ENCODE peak calls at places on chromosomes 2 and 18, in nine cellular contexts. N is breast epithelium, A is adrenal gland, V is GM12878, D is heart left ventricle, W is NB4, Z is A549, S is right lobe of liver, H is stomach. F is an unnamed sample.

GRCh38 chr2:11234309-11234708 is 79.0 kb downstream of the SLC66A3 start:
- DNase-seq in N (no peak), S (no peak), V (no peak), W (peak), Z (no peak), D (no peak), A (no peak), H (no peak), F (peak)

GRCh38 chr2:174587607-174588006 is 10.0 kb downstream of the WIPF1 start:
- DNase-seq in S (no peak), H (no peak), V (no peak), N (no peak), Z (no peak), W (no peak), D (no peak), A (no peak), F (no peak)

GRCh38 chr2:26986576-26986975 is 16.1 kb downstream of the MAPRE3 start:
- DNase-seq in W (no peak), V (no peak), D (no peak), N (no peak), Z (no peak), H (no peak), S (no peak), A (no peak), F (no peak)

GRCh38 chr18:10750386-10751035 is 224.7 kb downstream of the NAPG start:
- DNase-seq in W (no peak), A (no peak), Z (no peak), V (no peak), H (no peak), S (no peak), D (no peak), N (no peak), F (no peak)

GRCh38 chr2:112706170-112706664 is 14.6 kb upstream of the NT5DC4 start:
- DNase-seq in W (peak), H (no peak), N (no peak), D (no peak), Z (no peak), V (peak), A (no peak), S (no peak), F (peak)

GRCh38 chr2:201406077-201406662 is 45.1 kb downstream of the TRAK2 start:
- DNase-seq in Z (no peak), N (no peak), V (no peak), W (peak), S (no peak), D (no peak), H (no peak), A (no peak), F (peak)

GRCh38 chr2:29166640-29167039 is 51.4 kb downstream of the CLIP4 start:
- DNase-seq in N (no peak), V (no peak), D (no peak), A (no peak), Z (no peak), W (no peak), S (no peak), H (no peak), F (no peak)

GRCh38 chr2:192090878-192091277 is 103.9 kb downstream of the TMEFF2 start:
- DNase-seq in V (no peak), A (no peak), H (no peak), D (no peak), W (no peak), Z (no peak), S (no peak), N (no peak), F (no peak)

GRCh38 chr2:112876257-112876970 is 34.6 kb upstream of the IL37 start:
- DNase-seq in A (no peak), H (no peak), S (no peak), Z (no peak), N (no peak), W (no peak), D (no peak), V (no peak), F (no peak)

GRCh38 chr2:168455692-168456525 is at the start of gene CERS6:
- DNase-seq in D (peak), S (peak), Z (peak), W (peak), A (peak), H (peak), N (peak), V (peak), F (peak)

GRCh38 chr18:48605408-48605845 is 66.6 kb downstream of the CTIF start:
- DNase-seq in W (peak), S (no peak), A (no peak), D (no peak), V (peak), H (no peak), Z (no peak), N (no peak), F (peak)

GRCh38 chr2:23497063-23497462 is 112.1 kb downstream of the KLHL29 start:
- DNase-seq in V (no peak), H (no peak), D (no peak), S (no peak), W (peak), N (no peak), A (no peak), Z (no peak), F (no peak)

GRCh38 chr2:182685552-182685951 is 30.5 kb upstream of the DNAJC10 start:
- DNase-seq in S (no peak), V (no peak), D (no peak), N (no peak), Z (no peak), A (no peak), H (no peak), W (no peak), F (no peak)

GRCh38 chr2:216536725-216537124 is 38.1 kb downstream of the RPL37A start:
- DNase-seq in S (no peak), Z (no peak), A (peak), D (peak), W (no peak), N (no peak), V (no peak), H (no peak), F (no peak)

GRCh38 chr2:222871291-222871690 is 10.5 kb downstream of the ACSL3 start:
- DNase-seq in V (no peak), D (no peak), S (no peak), Z (no peak), A (no peak), W (no peak), H (no peak), N (no peak), F (no peak)

GRCh38 chr2:48849770-48850169 is 94.2 kb upstream of the LHCGR start:
- DNase-seq in W (no peak), V (no peak), N (no peak), S (no peak), Z (no peak), H (no peak), A (no peak), D (no peak), F (no peak)

GRCh38 chr2:26172866-26173595 is at the start of gene GAREM2:
- DNase-seq in Z (peak), N (peak), V (no peak), W (no peak), S (no peak), D (no peak), A (no peak), H (no peak), F (peak)

GRCh38 chr18:27605107-27605834 is 420.2 kb upstream of the CHST9 start:
- DNase-seq in N (no peak), A (peak), Z (peak), W (peak), V (no peak), D (peak), H (peak), S (peak), F (peak)

GRCh38 chr2:213766465-213766891 is 482.2 kb downstream of the SPAG16 start:
- DNase-seq in V (peak), N (no peak), S (no peak), D (no peak), H (no peak), W (no peak), Z (no peak), A (no peak), F (no peak)

GRCh38 chr2:15569658-15570615 is 8.8 kb upstream of the NBAS start:
- DNase-seq in H (no peak), D (no peak), W (no peak), N (no peak), S (no peak), V (no peak), A (no peak), Z (no peak), F (no peak)

GRCh38 chr2:224069172-224069571 is 30.1 kb upstream of the SERPINE2 start:
- DNase-seq in H (no peak), A (peak), V (no peak), Z (no peak), W (no peak), N (no peak), S (no peak), D (peak), F (no peak)

GRCh38 chr2:84160461-84160860 is 298.6 kb downstream of the SUCLG1 start:
- DNase-seq in D (no peak), H (no peak), S (no peak), N (no peak), Z (no peak), V (no peak), A (no peak), W (no peak), F (no peak)

GRCh38 chr2:110854355-110855081 is 122.1 kb downstream of the ACOXL start:
- DNase-seq in D (no peak), V (no peak), S (no peak), A (no peak), N (no peak), W (peak), H (no peak), Z (peak), F (peak)

GRCh38 chr2:96807127-96807471 is 9.0 kb upstream of the CNNM3 start:
- DNase-seq in V (no peak), A (no peak), Z (no peak), W (no peak), D (no peak), H (no peak), N (no peak), S (no peak), F (no peak)

GRCh38 chr2:232484628-232485332 is 2.9 kb downstream of the ECEL1 start:
- DNase-seq in Z (no peak), S (peak), W (no peak), A (no peak), H (no peak), N (peak), D (no peak), V (no peak), F (no peak)

GRCh38 chr2:213227458-213227857 is 56.8 kb upstream of the SPAG16 start:
- DNase-seq in S (no peak), A (no peak), D (no peak), H (no peak), W (peak), Z (no peak), N (no peak), V (peak), F (no peak)

GRCh38 chr2:215493370-215493769 is 57.5 kb upstream of the FN1 start:
- DNase-seq in D (no peak), Z (no peak), N (no peak), S (no peak), H (no peak), W (no peak), V (no peak), A (no peak), F (no peak)

GRCh38 chr2:71784734-71785549 is 331.6 kb downstream of the DYSF start:
- DNase-seq in S (no peak), H (no peak), A (no peak), Z (peak), N (no peak), V (no peak), W (no peak), D (no peak), F (no peak)

GRCh38 chr18:47100214-47100831 is 50.0 kb downstream of the HDHD2 start:
- DNase-seq in S (peak), H (peak), V (no peak), Z (peak), N (no peak), A (peak), D (no peak), W (peak), F (peak)

GRCh38 chr18:33470229-33470628 is 29.7 kb upstream of the CCDC178 start:
- DNase-seq in Z (no peak), V (no peak), S (no peak), H (no peak), N (no peak), A (no peak), W (no peak), D (no peak), F (no peak)

GRCh38 chr2:51413726-51414125 is 381.8 kb upstream of the NRXN1 start:
- DNase-seq in H (no peak), Z (no peak), V (no peak), A (no peak), S (no peak), W (no peak), N (no peak), D (no peak), F (no peak)

GRCh38 chr18:39742015-39742466 is 2176.4 kb upstream of the CELF4 start:
- DNase-seq in S (no peak), W (no peak), V (no peak), H (no peak), Z (no peak), A (no peak), N (no peak), D (no peak), F (no peak)

GRCh38 chr2:202841090-202841867 is 30.3 kb downstream of the ICA1L start:
- DNase-seq in D (no peak), A (no peak), S (no peak), Z (no peak), H (no peak), W (no peak), V (no peak), N (no peak), F (no peak)

GRCh38 chr2:199977984-199978415 is 22.6 kb downstream of the MAIP1 start:
- DNase-seq in A (no peak), H (no peak), V (peak), S (peak), Z (no peak), N (no peak), W (peak), D (no peak), F (peak)

GRCh38 chr18:48312066-48312465 is 97.1 kb downstream of the ZBTB7C start:
- DNase-seq in W (no peak), A (no peak), N (no peak), S (no peak), Z (no peak), H (no peak), V (no peak), D (no peak), F (no peak)

GRCh38 chr2:237996041-237996593 is 29.3 kb downstream of the UBE2F start:
- DNase-seq in D (no peak), N (no peak), S (no peak), V (no peak), W (no peak), A (no peak), H (no peak), Z (no peak), F (peak)

GRCh38 chr2:84850471-84850870 is 30.4 kb downstream of the TRABD2A start:
- DNase-seq in N (no peak), S (no peak), D (no peak), V (no peak), W (no peak), A (no peak), H (no peak), Z (no peak), F (no peak)

GRCh38 chr2:70472256-70472905 is 81.2 kb downstream of the TGFA start:
- DNase-seq in W (peak), H (no peak), Z (no peak), V (no peak), S (no peak), N (no peak), D (no peak), A (no peak), F (no peak)

GRCh38 chr2:134410006-134410405 is 156.1 kb downstream of the MGAT5 start:
- DNase-seq in A (no peak), V (no peak), H (no peak), Z (no peak), N (no peak), W (no peak), D (no peak), S (no peak), F (no peak)

GRCh38 chr2:134412639-134412999 is 158.7 kb downstream of the MGAT5 start:
- DNase-seq in W (no peak), A (no peak), D (no peak), N (no peak), V (no peak), S (no peak), Z (no peak), H (no peak), F (no peak)

GRCh38 chr2:134411828-134412638 is 158.2 kb downstream of the MGAT5 start:
- DNase-seq in N (no peak), S (peak), H (peak), Z (peak), W (peak), V (peak), A (peak), D (peak), F (peak)

GRCh38 chr2:134411279-134411827 is 157.5 kb downstream of the MGAT5 start:
- DNase-seq in D (no peak), V (no peak), H (no peak), A (no peak), N (no peak), S (no peak), Z (no peak), W (no peak), F (no peak)

DNA sequence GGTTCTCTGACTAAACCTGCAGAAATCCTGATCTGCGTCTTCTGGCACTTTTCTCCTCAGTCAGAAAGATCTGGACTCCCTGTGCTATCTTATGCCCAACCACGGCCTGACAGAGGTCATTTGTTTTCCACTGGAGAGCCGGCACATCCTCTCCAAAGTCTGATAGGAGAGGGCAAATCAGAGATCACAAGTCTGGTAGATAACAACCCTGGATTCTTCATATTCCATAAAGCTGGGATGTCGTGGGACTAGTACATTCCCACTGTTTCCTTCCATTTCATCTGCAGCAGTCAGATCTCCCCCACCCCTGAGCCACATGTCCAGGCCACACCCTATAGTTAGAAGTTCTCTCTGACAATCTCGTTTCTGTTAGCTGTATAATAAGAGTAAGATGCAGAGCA is 157.0 kb downstream of the MGAT5 start:
- DNase-seq in S (no peak), Z (no peak), H (no peak), A (no peak), D (no peak), W (no peak), V (no peak), N (no peak), F (no peak)
- TF ChIP-seq POLR2A in S (no peak), Z (no peak), H (no peak), A (no peak), D (no peak), W (no peak), V (no peak), N (no peak), F (no peak)

DNA sequence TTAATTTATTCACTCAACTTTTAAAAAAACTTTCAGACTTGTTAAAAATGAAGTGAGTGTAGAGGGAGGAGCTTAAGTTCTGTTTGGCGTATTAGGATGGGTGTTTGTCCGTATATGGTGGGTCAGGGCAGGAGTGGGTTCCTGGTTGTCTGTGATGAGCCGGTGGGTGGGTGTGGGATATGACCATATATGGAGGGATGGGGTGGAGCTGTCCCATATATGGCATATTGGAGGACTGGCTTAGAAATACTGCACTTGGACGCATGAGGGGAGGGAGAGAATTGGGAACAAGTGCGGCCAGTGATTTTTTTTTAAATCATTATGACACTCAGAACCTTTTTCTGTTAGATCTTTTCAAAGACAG is 1.5 kb downstream of the KDM3A start:
- DNase-seq in H (peak), W (peak), D (peak), V (peak), Z (peak), A (peak), S (peak), N (peak), F (peak)
- TF ChIP-seq POLR2A in H (no peak), W (no peak), D (peak), V (no peak), Z (no peak), A (peak), S (peak), N (no peak), F (no peak)

GRCh38 chr2:108786354-108787208 is at the start of gene CCDC138:
- DNase-seq in Z (peak), D (peak), W (peak), H (peak), N (peak), V (peak), S (peak), A (peak), F (peak)
- TF ChIP-seq POLR2A in Z (peak), D (peak), W (peak), H (no peak), N (no peak), V (peak), S (peak), A (peak), F (peak)

GRCh38 chr18:22169011-22169888 is at the start of gene GATA6:
- DNase-seq in Z (peak), S (peak), W (peak), D (peak), V (no peak), H (peak), A (peak), N (no peak), F (peak)

GRCh38 chr18:22168360-22168921 is 948 bp upstream of the GATA6 start:
- DNase-seq in D (no peak), V (no peak), W (peak), H (peak), S (peak), A (peak), N (no peak), Z (peak), F (peak)

GRCh38 chr18:22167091-22167470 is 2.3 kb upstream of the GATA6 start:
- DNase-seq in S (peak), H (no peak), W (no peak), A (peak), Z (peak), D (no peak), N (no peak), V (no peak), F (no peak)

GRCh38 chr18:22166070-22166972 is 3.1 kb upstream of the GATA6 start:
- DNase-seq in W (no peak), V (no peak), N (no peak), A (peak), S (peak), D (peak), H (peak), Z (peak), F (no peak)

GRCh38 chr18:22167471-22168151 is 1.8 kb upstream of the GATA6 start:
- DNase-seq in N (no peak), Z (peak), H (no peak), W (no peak), S (peak), A (peak), V (no peak), D (no peak), F (no peak)
- TF ChIP-seq POLR2A in N (no peak), Z (no peak), H (no peak), W (no peak), S (peak), A (peak), V (no peak), D (no peak), F (no peak)

GRCh38 chr2:100561191-100561590 is 1.6 kb upstream of the PDCL3 start:
- DNase-seq in D (no peak), Z (no peak), V (no peak), W (no peak), H (no peak), N (no peak), A (no peak), S (no peak), F (no peak)

GRCh38 chr2:100563407-100564247 is 834 bp downstream of the PDCL3 start:
- DNase-seq in D (no peak), W (no peak), S (no peak), V (no peak), A (no peak), N (no peak), Z (no peak), H (no peak), F (peak)

GRCh38 chr2:100560431-100560830 is 2.4 kb upstream of the PDCL3 start:
- DNase-seq in H (no peak), A (no peak), Z (no peak), S (no peak), V (no peak), W (no peak), N (no peak), D (no peak), F (no peak)

GRCh38 chr2:100562613-100563406 is at the start of gene PDCL3:
- DNase-seq in A (peak), D (peak), H (peak), S (peak), V (peak), Z (peak), W (peak), N (peak), F (peak)
- TF ChIP-seq POLR2A in A (peak), D (peak), H (no peak), S (peak), V (peak), Z (peak), W (peak), N (peak), F (peak)

GRCh38 chr2:61176755-61177726 is 15.1 kb downstream of the C2orf74 start:
- DNase-seq in D (peak), H (peak), A (peak), Z (peak), N (peak), W (peak), V (peak), S (peak), F (peak)
- TF ChIP-seq POLR2A in D (peak), H (no peak), A (peak), Z (peak), N (peak), W (peak), V (peak), S (peak), F (peak)